ENCODE peak calls at places on chromosome 21, in five cellular contexts. One of them, this sample, is unnamed.

GRCh38 chr21:44427241-44428120 is 27.8 kb upstream of the LRRC3 start:
- DNase-seq in CD8-positive, alpha-beta T cell: no peak
- DNase-seq in HCT116: no peak
- DNase-seq in brain microvascular endothelial cell: no peak
- DNase-seq in fibroblast of mammary gland: no peak
- DNase-seq in this sample: no peak

GRCh38 chr21:44437696-44438431 is 17.4 kb upstream of the LRRC3 start:
- DNase-seq in CD8-positive, alpha-beta T cell: no peak
- DNase-seq in HCT116: no peak
- DNase-seq in brain microvascular endothelial cell: no peak
- DNase-seq in fibroblast of mammary gland: no peak
- DNase-seq in this sample: no peak

GRCh38 chr21:45030637-45031218 is 43.7 kb upstream of the ADARB1 start:
- DNase-seq in CD8-positive, alpha-beta T cell: no peak
- DNase-seq in HCT116: no peak
- DNase-seq in brain microvascular endothelial cell: no peak
- DNase-seq in fibroblast of mammary gland: peak
- DNase-seq in this sample: no peak

GRCh38 chr21:45539046-45539795 is 3.0 kb downstream of the SLC19A1 start:
- DNase-seq in CD8-positive, alpha-beta T cell: no peak
- DNase-seq in HCT116: no peak
- DNase-seq in brain microvascular endothelial cell: no peak
- DNase-seq in fibroblast of mammary gland: no peak
- DNase-seq in this sample: no peak

GRCh38 chr21:32388306-32388705 is 4.5 kb downstream of the URB1 start:
- DNase-seq in CD8-positive, alpha-beta T cell: peak
- DNase-seq in HCT116: no peak
- DNase-seq in brain microvascular endothelial cell: no peak
- DNase-seq in fibroblast of mammary gland: no peak
- DNase-seq in this sample: no peak

GRCh38 chr21:45102391-45102932 is 28.1 kb downstream of the ADARB1 start:
- DNase-seq in CD8-positive, alpha-beta T cell: no peak
- DNase-seq in HCT116: peak
- DNase-seq in brain microvascular endothelial cell: peak
- DNase-seq in fibroblast of mammary gland: peak
- DNase-seq in this sample: peak

GRCh38 chr21:18529253-18529652 is 125.7 kb upstream of the TMPRSS15 start:
- DNase-seq in CD8-positive, alpha-beta T cell: no peak
- DNase-seq in HCT116: no peak
- DNase-seq in brain microvascular endothelial cell: peak
- DNase-seq in fibroblast of mammary gland: peak
- DNase-seq in this sample: peak

GRCh38 chr21:21007606-21008005 is 9.4 kb downstream of the NCAM2 start:
- DNase-seq in CD8-positive, alpha-beta T cell: no peak
- DNase-seq in HCT116: no peak
- DNase-seq in brain microvascular endothelial cell: no peak
- DNase-seq in fibroblast of mammary gland: no peak
- DNase-seq in this sample: no peak

GRCh38 chr21:32392880-32393676 is at the start of gene URB1:
- DNase-seq in CD8-positive, alpha-beta T cell: peak
- DNase-seq in HCT116: peak
- DNase-seq in brain microvascular endothelial cell: peak
- DNase-seq in fibroblast of mammary gland: peak
- DNase-seq in this sample: peak

GRCh38 chr21:39000496-39000895 is 182.8 kb downstream of the PSMG1 start:
- DNase-seq in CD8-positive, alpha-beta T cell: no peak
- DNase-seq in HCT116: no peak
- DNase-seq in brain microvascular endothelial cell: no peak
- DNase-seq in fibroblast of mammary gland: no peak
- DNase-seq in this sample: peak

GRCh38 chr21:38293765-38294164 is 37.0 kb downstream of the KCNJ15 start:
- DNase-seq in CD8-positive, alpha-beta T cell: no peak
- DNase-seq in HCT116: no peak
- DNase-seq in brain microvascular endothelial cell: no peak
- DNase-seq in fibroblast of mammary gland: no peak
- DNase-seq in this sample: no peak

GRCh38 chr21:43957128-43957571 is 55.0 kb upstream of the TRAPPC10 start:
- DNase-seq in CD8-positive, alpha-beta T cell: no peak
- DNase-seq in HCT116: no peak
- DNase-seq in brain microvascular endothelial cell: no peak
- DNase-seq in fibroblast of mammary gland: no peak
- DNase-seq in this sample: no peak

GRCh38 chr21:45378258-45378966 is 26.6 kb upstream of the COL18A1 start:
- DNase-seq in CD8-positive, alpha-beta T cell: no peak
- DNase-seq in HCT116: no peak
- DNase-seq in brain microvascular endothelial cell: no peak
- DNase-seq in fibroblast of mammary gland: no peak
- DNase-seq in this sample: no peak

GRCh38 chr21:41403331-41403730 is 22.7 kb upstream of the MX1 start:
- DNase-seq in CD8-positive, alpha-beta T cell: peak
- DNase-seq in HCT116: no peak
- DNase-seq in brain microvascular endothelial cell: no peak
- DNase-seq in fibroblast of mammary gland: no peak
- DNase-seq in this sample: no peak

GRCh38 chr21:41402231-41402630 is 23.8 kb upstream of the MX1 start:
- DNase-seq in CD8-positive, alpha-beta T cell: peak
- DNase-seq in HCT116: no peak
- DNase-seq in brain microvascular endothelial cell: no peak
- DNase-seq in fibroblast of mammary gland: no peak
- DNase-seq in this sample: no peak

GRCh38 chr21:41406340-41406739 is 19.7 kb upstream of the MX1 start:
- DNase-seq in CD8-positive, alpha-beta T cell: peak
- DNase-seq in HCT116: no peak
- DNase-seq in brain microvascular endothelial cell: no peak
- DNase-seq in fibroblast of mammary gland: no peak
- DNase-seq in this sample: no peak

GRCh38 chr21:41402796-41403195 is 23.2 kb upstream of the MX1 start:
- DNase-seq in CD8-positive, alpha-beta T cell: peak
- DNase-seq in HCT116: no peak
- DNase-seq in brain microvascular endothelial cell: no peak
- DNase-seq in fibroblast of mammary gland: no peak
- DNase-seq in this sample: no peak

GRCh38 chr21:41403966-41404365 is 22.1 kb upstream of the MX1 start:
- DNase-seq in CD8-positive, alpha-beta T cell: peak
- DNase-seq in HCT116: no peak
- DNase-seq in brain microvascular endothelial cell: no peak
- DNase-seq in fibroblast of mammary gland: no peak
- DNase-seq in this sample: no peak
- H3K4me3 ChIP-seq in CD8-positive, alpha-beta T cell: no peak
- H3K4me3 ChIP-seq in HCT116: no peak
- H3K4me3 ChIP-seq in brain microvascular endothelial cell: no peak
- H3K4me3 ChIP-seq in fibroblast of mammary gland: no peak
- H3K4me3 ChIP-seq in this sample: no peak

GRCh38 chr21:36917487-36918158 is 48.8 kb downstream of the HLCS start:
- DNase-seq in CD8-positive, alpha-beta T cell: no peak
- DNase-seq in HCT116: no peak
- DNase-seq in brain microvascular endothelial cell: peak
- DNase-seq in fibroblast of mammary gland: peak
- DNase-seq in this sample: peak
- H3K4me3 ChIP-seq in CD8-positive, alpha-beta T cell: no peak
- H3K4me3 ChIP-seq in HCT116: no peak
- H3K4me3 ChIP-seq in brain microvascular endothelial cell: no peak
- H3K4me3 ChIP-seq in fibroblast of mammary gland: no peak
- H3K4me3 ChIP-seq in this sample: no peak

GRCh38 chr21:24727803-24728425 is 879.4 kb downstream of the MRPL39 start:
- DNase-seq in CD8-positive, alpha-beta T cell: no peak
- DNase-seq in HCT116: no peak
- DNase-seq in brain microvascular endothelial cell: no peak
- DNase-seq in fibroblast of mammary gland: no peak
- DNase-seq in this sample: no peak
- H3K4me3 ChIP-seq in CD8-positive, alpha-beta T cell: no peak
- H3K4me3 ChIP-seq in HCT116: no peak
- H3K4me3 ChIP-seq in brain microvascular endothelial cell: no peak
- H3K4me3 ChIP-seq in fibroblast of mammary gland: no peak
- H3K4me3 ChIP-seq in this sample: no peak

GRCh38 chr21:24994717-24995116 is 612.6 kb downstream of the MRPL39 start:
- DNase-seq in CD8-positive, alpha-beta T cell: no peak
- DNase-seq in HCT116: no peak
- DNase-seq in brain microvascular endothelial cell: no peak
- DNase-seq in fibroblast of mammary gland: no peak
- DNase-seq in this sample: no peak
- H3K4me3 ChIP-seq in CD8-positive, alpha-beta T cell: no peak
- H3K4me3 ChIP-seq in HCT116: no peak
- H3K4me3 ChIP-seq in brain microvascular endothelial cell: no peak
- H3K4me3 ChIP-seq in fibroblast of mammary gland: no peak
- H3K4me3 ChIP-seq in this sample: no peak

GRCh38 chr21:33947451-33948095 is 32.0 kb upstream of the ATP5PO start:
- DNase-seq in CD8-positive, alpha-beta T cell: peak
- DNase-seq in HCT116: peak
- DNase-seq in brain microvascular endothelial cell: peak
- DNase-seq in fibroblast of mammary gland: peak
- DNase-seq in this sample: peak
- H3K4me3 ChIP-seq in CD8-positive, alpha-beta T cell: peak
- H3K4me3 ChIP-seq in HCT116: peak
- H3K4me3 ChIP-seq in brain microvascular endothelial cell: peak
- H3K4me3 ChIP-seq in fibroblast of mammary gland: peak
- H3K4me3 ChIP-seq in this sample: peak

DNA sequence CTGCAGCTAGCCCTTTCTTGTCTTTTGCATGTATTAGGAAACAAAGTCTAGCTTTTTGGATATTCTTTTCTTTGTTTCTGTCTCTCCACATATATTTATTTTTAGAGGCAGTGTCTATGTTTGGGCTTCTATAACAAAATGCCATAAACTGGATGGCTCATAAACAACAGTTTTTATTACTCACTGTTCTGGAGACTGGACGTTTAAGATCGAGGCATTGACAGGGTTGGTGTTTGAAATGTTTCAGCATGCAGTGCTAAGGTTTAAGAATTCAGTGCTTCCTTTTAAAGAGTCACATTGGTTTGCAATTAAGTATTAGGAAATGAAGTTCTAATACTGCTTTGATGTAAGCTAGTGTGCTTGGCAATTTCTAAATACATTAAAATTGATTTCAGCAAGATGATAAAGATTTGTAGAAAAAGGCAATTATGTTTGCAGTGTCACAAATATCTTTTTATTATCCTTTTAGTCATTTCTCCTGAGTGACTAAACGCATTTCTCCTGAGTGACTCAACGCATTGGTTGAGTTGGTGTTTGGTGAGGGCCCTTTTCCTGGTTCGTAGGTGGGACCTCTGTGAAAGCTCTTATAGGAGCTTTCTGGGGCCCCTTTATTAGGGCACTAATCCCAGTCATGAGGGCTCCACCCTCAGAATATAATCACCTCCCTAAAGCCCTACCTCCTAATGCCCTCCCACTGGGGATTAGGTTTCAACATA is 317.0 kb downstream of the USP25 start:
- DNase-seq in CD8-positive, alpha-beta T cell: no peak
- DNase-seq in HCT116: no peak
- DNase-seq in brain microvascular endothelial cell: peak
- DNase-seq in fibroblast of mammary gland: peak
- DNase-seq in this sample: peak
- H3K4me3 ChIP-seq in CD8-positive, alpha-beta T cell: no peak
- H3K4me3 ChIP-seq in HCT116: no peak
- H3K4me3 ChIP-seq in brain microvascular endothelial cell: no peak
- H3K4me3 ChIP-seq in fibroblast of mammary gland: no peak
- H3K4me3 ChIP-seq in this sample: no peak